ENCODE peak calls at places on chromosomes 7 and 10, in four cellular contexts. One of them, this sample, is unnamed.

GRCh38 chr7:90958669-90959068 is 305.6 kb upstream of the FZD1 start:
- DNase-seq in activated CD4-positive, alpha-beta T cell treated with anti-CD3 and anti-CD28 coated beads for 48 hours: no peak
- DNase-seq in effector CD4-positive, alpha-beta T cell: no peak
- DNase-seq in HT1080: no peak
- DNase-seq in this sample: no peak

GRCh38 chr7:105352018-105352612 is 36.6 kb downstream of the SRPK2 start:
- DNase-seq in HT1080: peak
- DNase-seq in effector CD4-positive, alpha-beta T cell: peak
- DNase-seq in activated CD4-positive, alpha-beta T cell treated with anti-CD3 and anti-CD28 coated beads for 48 hours: peak
- DNase-seq in this sample: peak

GRCh38 chr10:97016728-97017473 is 168.9 kb downstream of the SLIT1 start:
- DNase-seq in HT1080: no peak
- DNase-seq in activated CD4-positive, alpha-beta T cell treated with anti-CD3 and anti-CD28 coated beads for 48 hours: peak
- DNase-seq in effector CD4-positive, alpha-beta T cell: no peak
- DNase-seq in this sample: no peak

GRCh38 chr7:55533050-55533728 is 39.1 kb downstream of the VOPP1 start:
- DNase-seq in HT1080: peak
- DNase-seq in activated CD4-positive, alpha-beta T cell treated with anti-CD3 and anti-CD28 coated beads for 48 hours: peak
- DNase-seq in effector CD4-positive, alpha-beta T cell: peak
- DNase-seq in this sample: peak

GRCh38 chr10:78318305-78318704 is 284.6 kb downstream of the RPS24 start:
- DNase-seq in effector CD4-positive, alpha-beta T cell: no peak
- DNase-seq in activated CD4-positive, alpha-beta T cell treated with anti-CD3 and anti-CD28 coated beads for 48 hours: no peak
- DNase-seq in HT1080: no peak
- DNase-seq in this sample: no peak

GRCh38 chr10:10222288-10222945 is 795.3 kb upstream of the CELF2 start:
- DNase-seq in HT1080: no peak
- DNase-seq in activated CD4-positive, alpha-beta T cell treated with anti-CD3 and anti-CD28 coated beads for 48 hours: no peak
- DNase-seq in effector CD4-positive, alpha-beta T cell: no peak
- DNase-seq in this sample: no peak

GRCh38 chr7:130483036-130483435 is 8.8 kb upstream of the MEST start:
- DNase-seq in HT1080: no peak
- DNase-seq in effector CD4-positive, alpha-beta T cell: no peak
- DNase-seq in activated CD4-positive, alpha-beta T cell treated with anti-CD3 and anti-CD28 coated beads for 48 hours: no peak
- DNase-seq in this sample: no peak

GRCh38 chr7:90298145-90299038 is 22.7 kb downstream of the FAM237B start:
- DNase-seq in HT1080: peak
- DNase-seq in activated CD4-positive, alpha-beta T cell treated with anti-CD3 and anti-CD28 coated beads for 48 hours: no peak
- DNase-seq in effector CD4-positive, alpha-beta T cell: no peak
- DNase-seq in this sample: no peak

GRCh38 chr10:17247210-17247609 is 19.2 kb downstream of the VIM start:
- DNase-seq in effector CD4-positive, alpha-beta T cell: no peak
- DNase-seq in activated CD4-positive, alpha-beta T cell treated with anti-CD3 and anti-CD28 coated beads for 48 hours: no peak
- DNase-seq in HT1080: no peak
- DNase-seq in this sample: no peak

GRCh38 chr7:128830231-128831177 is at the start of gene FLNC:
- DNase-seq in effector CD4-positive, alpha-beta T cell: no peak
- DNase-seq in activated CD4-positive, alpha-beta T cell treated with anti-CD3 and anti-CD28 coated beads for 48 hours: peak
- DNase-seq in HT1080: peak
- DNase-seq in this sample: no peak

GRCh38 chr7:121313220-121313792 is 15.5 kb upstream of the WNT16 start:
- DNase-seq in effector CD4-positive, alpha-beta T cell: no peak
- DNase-seq in HT1080: no peak
- DNase-seq in activated CD4-positive, alpha-beta T cell treated with anti-CD3 and anti-CD28 coated beads for 48 hours: no peak
- DNase-seq in this sample: no peak

GRCh38 chr10:118730699-118731456 is 23.9 kb downstream of the CACUL1 start:
- DNase-seq in effector CD4-positive, alpha-beta T cell: no peak
- DNase-seq in HT1080: no peak
- DNase-seq in activated CD4-positive, alpha-beta T cell treated with anti-CD3 and anti-CD28 coated beads for 48 hours: no peak
- DNase-seq in this sample: no peak

GRCh38 chr10:78925800-78926319 is 142.9 kb upstream of the ZMIZ1 start:
- DNase-seq in HT1080: peak
- DNase-seq in effector CD4-positive, alpha-beta T cell: no peak
- DNase-seq in activated CD4-positive, alpha-beta T cell treated with anti-CD3 and anti-CD28 coated beads for 48 hours: no peak
- DNase-seq in this sample: no peak

GRCh38 chr7:44765579-44766415 is 17.1 kb downstream of the ZMIZ2 start:
- DNase-seq in HT1080: no peak
- DNase-seq in effector CD4-positive, alpha-beta T cell: no peak
- DNase-seq in activated CD4-positive, alpha-beta T cell treated with anti-CD3 and anti-CD28 coated beads for 48 hours: no peak
- DNase-seq in this sample: no peak

This sample was measured in T follicular helper cell.